ENCODE peak calls at places on chromosomes 13 and 19, in seven cellular contexts. L is endodermal cell, U is GM23338, C is OCI-LY7, A is mammary epithelial cell, K is A549, T is cardiac muscle cell. G is an unnamed sample.

GRCh38 chr19:44643605-44644390 is at the start of gene PVR:
- DNase-seq in L (peak), U (peak), C (no peak), A (peak), K (peak), T (peak), G (peak)

GRCh38 chr19:14073232-14073924 is 792 bp downstream of the MISP3 start:
- DNase-seq in L (peak), U (peak), C (peak), A (peak), K (no peak), T (peak), G (peak)

GRCh38 chr13:34412817-34413365 is 529.2 kb upstream of the NBEA start:
- DNase-seq in L (no peak), U (no peak), C (no peak), A (peak), K (no peak), T (no peak), G (peak)

GRCh38 chr19:6216996-6217751 is 62.6 kb downstream of the MLLT1 start:
- DNase-seq in L (no peak), U (peak), C (no peak), A (no peak), K (no peak), T (peak), G (no peak)

GRCh38 chr13:70523622-70524021 is 415.4 kb upstream of the KLHL1 start:
- DNase-seq in L (no peak), U (no peak), C (no peak), A (no peak), K (no peak), T (no peak), G (no peak)

GRCh38 chr19:35468637-35469036 is 20.6 kb downstream of the FFAR2 start:
- DNase-seq in L (peak), U (peak), C (peak), A (peak), K (peak), T (peak), G (peak)

GRCh38 chr13:44649118-44649455 is 73.0 kb upstream of the TSC22D1 start:
- DNase-seq in L (peak), U (peak), C (no peak), A (no peak), K (no peak), T (no peak), G (no peak)

GRCh38 chr13:113187263-113187669 is 21.2 kb downstream of the PCID2 start:
- DNase-seq in L (peak), U (no peak), C (no peak), A (peak), K (peak), T (peak), G (peak)

GRCh38 chr13:98910501-98910951 is 67.3 kb downstream of the DOCK9 start:
- DNase-seq in L (peak), U (no peak), C (no peak), A (peak), K (peak), T (peak), G (peak)

GRCh38 chr19:7789447-7789846 is 26.4 kb downstream of the CLEC4M start:
- DNase-seq in L (peak), U (peak), C (peak), A (no peak), K (no peak), T (no peak), G (no peak)

GRCh38 chr19:54561840-54562239 is 11.8 kb upstream of the LILRA2 start:
- DNase-seq in L (no peak), U (no peak), C (no peak), A (no peak), K (no peak), T (no peak), G (no peak)

GRCh38 chr19:40225440-40226305 is 816 bp downstream of the CCNP start:
- DNase-seq in L (no peak), U (peak), C (no peak), A (no peak), K (no peak), T (no peak), G (no peak)
- H3K4me3 ChIP-seq in L (no peak), U (peak), C (no peak), A (peak), K (no peak), T (no peak), G (no peak)

DNA sequence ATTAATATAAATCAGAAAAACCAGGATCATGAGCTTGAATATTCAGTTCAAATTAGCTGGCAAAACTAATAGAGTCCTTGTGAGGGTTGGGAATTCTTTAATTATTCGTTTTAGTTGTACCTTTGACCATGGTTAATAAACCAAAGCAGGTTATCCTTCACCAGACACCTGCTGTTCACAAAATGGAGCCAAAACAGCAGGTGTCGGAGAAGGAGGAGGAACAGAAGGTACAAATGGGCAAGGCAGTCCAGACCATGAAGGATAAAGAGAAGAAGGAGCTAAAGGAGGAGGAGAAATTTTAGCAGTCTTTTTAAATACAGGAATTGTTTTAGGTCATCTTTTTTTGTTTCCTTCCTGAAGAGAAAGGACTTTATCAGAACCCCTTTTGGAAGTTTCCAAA is 106.1 kb downstream of the NHLRC3 start:
- DNase-seq in L (no peak), U (no peak), C (no peak), A (no peak), K (no peak), T (no peak), G (no peak)
- H3K4me3 ChIP-seq in L (no peak), U (no peak), C (no peak), A (no peak), K (no peak), T (no peak), G (no peak)

GRCh38 chr13:49219647-49220034 is 497 bp upstream of the MLNR start:
- DNase-seq in L (no peak), U (no peak), C (no peak), A (no peak), K (no peak), T (no peak), G (no peak)
- H3K4me3 ChIP-seq in L (no peak), U (peak), C (no peak), A (no peak), K (peak), T (peak), G (no peak)

DNA sequence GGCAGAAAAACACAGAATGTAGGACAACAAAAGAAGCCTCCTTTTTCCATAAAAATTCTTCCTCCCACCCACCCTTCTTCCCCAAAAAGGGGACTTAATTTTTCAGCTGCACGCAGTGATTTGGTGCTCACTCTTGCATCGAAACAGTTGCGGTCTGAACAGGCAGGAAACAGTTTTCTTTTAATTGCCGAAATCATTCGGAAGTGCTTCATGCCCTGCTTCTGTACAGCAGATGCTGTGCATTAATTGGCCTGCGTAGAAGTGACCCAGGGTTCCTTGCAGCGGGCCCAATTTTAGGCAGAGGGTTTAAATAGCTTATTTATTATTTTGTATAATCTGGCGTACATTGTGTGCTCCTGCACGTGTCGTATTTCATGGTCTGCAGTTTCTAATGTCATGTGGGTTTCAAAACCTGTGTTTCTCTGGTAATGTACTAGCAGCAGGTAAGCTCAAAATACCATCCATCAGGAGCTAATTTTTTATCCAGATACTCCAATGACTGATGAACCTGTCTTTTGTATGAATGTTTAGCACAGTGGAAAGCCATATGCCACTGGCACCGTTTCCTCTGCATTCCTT is 66.6 kb downstream of the GGACT start:
- DNase-seq in L (peak), U (no peak), C (no peak), A (no peak), K (no peak), T (no peak), G (no peak)
- H3K4me3 ChIP-seq in L (no peak), U (no peak), C (no peak), A (no peak), K (no peak), T (no peak), G (no peak)

GRCh38 chr19:2543463-2544442 is 67.8 kb downstream of the GADD45B start:
- DNase-seq in L (peak), U (peak), C (peak), A (peak), K (peak), T (peak), G (peak)
- H3K4me3 ChIP-seq in L (no peak), U (peak), C (peak), A (no peak), K (peak), T (no peak), G (peak)

GRCh38 chr19:10228925-10229324 is 2.2 kb downstream of the S1PR2 start:
- DNase-seq in L (peak), U (peak), C (peak), A (no peak), K (peak), T (peak), G (no peak)
- H3K4me3 ChIP-seq in L (no peak), U (no peak), C (peak), A (no peak), K (no peak), T (no peak), G (no peak)

DNA sequence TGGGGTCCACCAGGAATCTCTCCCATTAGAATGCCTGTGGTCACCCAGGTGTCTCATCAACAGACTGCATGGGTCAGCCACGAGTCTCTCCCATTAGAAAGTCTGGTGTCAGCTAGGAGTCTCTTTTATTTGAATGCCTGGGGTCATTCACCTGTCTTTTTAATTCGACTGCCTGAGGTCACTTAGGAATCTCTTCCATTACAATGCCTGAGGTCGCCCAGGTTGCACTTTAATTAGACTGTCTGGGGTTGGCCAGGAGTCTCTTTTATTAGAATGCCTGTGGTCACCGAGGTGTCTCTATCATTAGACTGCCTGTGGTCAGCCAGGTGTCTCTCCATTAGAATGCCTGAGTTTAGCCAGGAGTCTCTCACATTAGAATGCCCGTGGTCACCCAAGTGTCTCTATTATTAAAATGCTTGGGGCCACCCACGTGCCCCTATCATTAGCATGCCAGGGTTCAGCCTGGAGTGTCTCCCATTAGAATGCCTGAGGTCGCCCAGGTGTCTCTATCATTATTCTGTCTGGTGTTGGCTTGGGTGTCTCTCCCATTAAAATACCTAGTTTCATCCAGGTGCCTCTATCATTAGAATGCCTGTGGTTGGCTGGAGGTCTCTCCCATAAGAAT is 1474.3 kb downstream of the UQCRFS1 start:
- DNase-seq in L (no peak), U (no peak), C (no peak), A (peak), K (no peak), T (no peak), G (no peak)
- H3K4me3 ChIP-seq in L (no peak), U (no peak), C (no peak), A (no peak), K (no peak), T (no peak), G (no peak)